ENCODE peak calls at places on chromosomes 16 and 17, in six cellular contexts. P, U, Q, G, V and F are unnamed samples.

GRCh38 chr17:78884148-78884870 is 18.7 kb downstream of the CEP295NL start:
- ATAC-seq in P (no peak), U (no peak), Q (no peak), G (no peak), V (peak; percentile 6), F (no peak)

GRCh38 chr16:89658221-89658879 is 714 bp downstream of the SPATA33 start:
- ATAC-seq in P (peak; percentile 30), U (peak; percentile 2), Q (peak; percentile 20), G (no peak), V (peak; percentile 53), F (no peak)

GRCh38 chr17:5355416-5356129 is 63.9 kb downstream of the NUP88 start:
- ATAC-seq in P (no peak), U (no peak), Q (no peak), G (no peak), V (no peak), F (peak; percentile 63)

GRCh38 chr16:11370084-11370931 is 25.0 kb downstream of the RMI2 start:
- ATAC-seq in P (peak; percentile 26), U (peak; percentile 82), Q (no peak), G (peak; percentile 70), V (peak; percentile 70), F (no peak)

GRCh38 chr17:60741031-60741430 is 63.4 kb downstream of the BCAS3 start:
- ATAC-seq in P (no peak), U (no peak), Q (no peak), G (no peak), V (no peak), F (no peak)

GRCh38 chr17:4161560-4162221 is 18.7 kb downstream of the CYB5D2 start:
- ATAC-seq in P (no peak), U (peak; percentile 69), Q (no peak), G (no peak), V (peak; percentile 14), F (no peak)

GRCh38 chr17:13759936-13760335 is 158.2 kb upstream of the HS3ST3A1 start:
- ATAC-seq in P (no peak), U (no peak), Q (no peak), G (no peak), V (no peak), F (no peak)

GRCh38 chr16:54568897-54569807 is 282.6 kb upstream of the IRX3 start:
- ATAC-seq in P (no peak), U (no peak), Q (no peak), G (no peak), V (no peak), F (no peak)

GRCh38 chr17:64091116-64091515 is 38.8 kb downstream of the ERN1 start:
- ATAC-seq in P (peak; percentile 81), U (no peak), Q (no peak), G (peak; percentile 70), V (no peak), F (no peak)

GRCh38 chr17:30796016-30796415 is 28.5 kb downstream of the CRLF3 start:
- ATAC-seq in P (peak; percentile 100), U (no peak), Q (no peak), G (no peak), V (no peak), F (no peak)